ENCODE peak calls at places on chromosome 19, in ten cellular contexts. Z is breast epithelium, W is esophagus muscularis mucosa, H is K562, V is stomach, N is GM12878, C is endothelial cell of umbilical vein, G is upper lobe of left lung, B is transverse colon, J is SK-N-SH. D is an unnamed sample.

GRCh38 chr19:13428352-13428751 is 77.9 kb downstream of the CACNA1A start:
- DNase-seq in H (peak; percentile 32), W (no peak), N (no peak), G (no peak), V (no peak), Z (no peak), J (peak; percentile 19), C (peak; percentile 15), B (no peak), D (no peak)

GRCh38 chr19:3065675-3066357 is 3.5 kb upstream of the TLE5 start:
- DNase-seq in C (no peak), W (no peak), V (peak; percentile 57), N (peak; percentile 73), B (peak; percentile 79), Z (no peak), J (peak; percentile 13), G (no peak), H (no peak), D (no peak)

GRCh38 chr19:5484398-5485285 is 29.4 kb downstream of the ZNRF4 start:
- DNase-seq in W (no peak), C (no peak), H (no peak), G (no peak), B (no peak), Z (no peak), J (peak; percentile 43), V (peak; percentile 29), N (no peak), D (no peak)

GRCh38 chr19:52584686-52585085 is 14.6 kb downstream of the ZNF701 start:
- DNase-seq in C (no peak), J (no peak), N (no peak), Z (no peak), B (no peak), G (no peak), H (no peak), W (no peak), V (no peak), D (no peak)

GRCh38 chr19:5026706-5027273 is 57.9 kb downstream of the KDM4B start:
- DNase-seq in Z (no peak), V (no peak), N (no peak), B (no peak), W (no peak), G (no peak), C (peak; percentile 37), J (no peak), H (no peak), D (no peak)

GRCh38 chr19:46607441-46607841 is 6.3 kb downstream of the CALM3 start:
- DNase-seq in B (peak; percentile 6), J (peak; percentile 6), N (no peak), H (no peak), G (no peak), C (no peak), Z (peak; percentile 22), W (no peak), V (no peak), D (no peak)

GRCh38 chr19:10552596-10553053 is 8.9 kb downstream of the ATG4D start:
- DNase-seq in J (peak; percentile 75), W (no peak), Z (no peak), N (no peak), C (no peak), H (peak; percentile 88), B (no peak), G (no peak), V (no peak), D (no peak)

GRCh38 chr19:6362351-6362801 is 1.0 kb downstream of the CLPP start:
- DNase-seq in B (no peak), J (no peak), H (no peak), G (no peak), N (no peak), W (no peak), C (no peak), Z (no peak), V (no peak), D (no peak)

DNA sequence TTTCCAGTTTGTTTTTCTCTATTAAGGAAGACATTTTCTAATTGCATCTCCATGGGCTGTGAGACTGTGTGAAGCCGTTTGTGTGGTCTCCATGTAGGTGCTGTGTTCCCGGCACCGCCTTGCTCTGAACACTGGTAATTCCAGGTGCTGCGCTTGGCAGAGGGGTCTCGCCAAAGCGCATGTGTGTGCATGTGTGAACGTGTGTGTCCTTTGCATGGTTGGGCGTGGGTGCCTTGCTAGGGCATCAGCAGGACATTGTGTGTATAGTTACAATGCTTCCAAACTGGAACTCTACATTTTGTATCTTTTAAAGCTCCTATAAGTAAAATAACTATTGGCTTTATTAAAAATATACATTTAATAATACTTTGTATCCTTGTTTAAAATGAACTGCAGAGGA is 9.8 kb upstream of the GPI start:
- DNase-seq in H (no peak), J (no peak), G (no peak), V (no peak), B (no peak), W (no peak), Z (no peak), C (no peak), N (no peak), D (no peak)
- TF ChIP-seq POLR2AphosphoS5 in H (no peak), J (no peak), G (no peak), V (no peak), B (no peak), W (no peak), Z (no peak), C (no peak), N (no peak), D (no peak)

GRCh38 chr19:35510626-35510964 is 2.9 kb downstream of the DMKN start:
- DNase-seq in B (no peak), J (no peak), H (no peak), W (no peak), C (no peak), Z (no peak), V (no peak), G (no peak), N (no peak), D (no peak)

GRCh38 chr19:35508129-35508528 is 5.3 kb downstream of the DMKN start:
- DNase-seq in W (no peak), B (no peak), C (no peak), Z (no peak), N (no peak), G (no peak), J (no peak), H (no peak), V (no peak), D (no peak)

GRCh38 chr19:35507561-35507960 is 5.9 kb downstream of the DMKN start:
- DNase-seq in V (no peak), H (no peak), J (no peak), Z (no peak), N (no peak), G (no peak), C (no peak), B (no peak), W (no peak), D (no peak)

GRCh38 chr19:35509861-35510625 is 3.4 kb downstream of the DMKN start:
- DNase-seq in G (peak; percentile 92), J (peak; percentile 90), V (peak; percentile 90), W (no peak), Z (peak; percentile 78), B (peak; percentile 86), H (peak; percentile 87), C (peak; percentile 30), N (no peak), D (no peak)

GRCh38 chr19:35509018-35509652 is 4.3 kb downstream of the DMKN start:
- DNase-seq in N (peak; percentile 40), J (no peak), W (no peak), V (peak; percentile 71), H (peak; percentile 37), C (no peak), G (peak; percentile 89), Z (no peak), B (peak; percentile 71), D (no peak)
- H3K27me3 ChIP-seq in N (no peaks in the 10 kb centered on the region), J (peaks cover 95% of the 10 kb centered on the region), W (peaks cover 84% of the 10 kb centered on the region), V (peaks cover 67% of the 10 kb centered on the region), H (peaks cover 66% of the 10 kb centered on the region), C (peaks cover 35% of the 10 kb centered on the region), G (no peaks in the 10 kb centered on the region), Z (no peaks in the 10 kb centered on the region), B (peaks cover 60% of the 10 kb centered on the region), D (no peaks in the 10 kb centered on the region)

DNA sequence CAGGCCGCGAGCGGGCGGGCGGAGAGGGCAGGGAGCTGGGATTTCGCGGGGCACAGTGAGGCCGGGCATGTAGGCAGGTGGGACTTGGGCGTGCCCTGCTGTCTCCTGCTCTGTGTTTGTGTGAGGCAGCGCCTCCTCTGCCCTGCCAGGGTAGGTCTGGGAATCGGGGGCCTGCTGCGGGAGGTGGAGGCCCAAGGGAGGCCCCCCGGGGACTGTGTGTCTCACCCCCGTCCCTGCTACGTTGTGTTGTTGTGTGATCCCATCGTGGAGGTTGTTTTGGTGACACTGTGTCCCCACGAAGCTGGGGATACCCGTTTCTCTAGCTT is 957 bp downstream of the FXYD1 start:
- DNase-seq in N (no peak), V (no peak), B (no peak), C (no peak), W (no peak), Z (no peak), J (no peak), H (no peak), G (no peak), D (no peak)
- H3K27ac ChIP-seq in N (no peak overlapping the region), V (peak overlapping the region; percentile 86), B (peak overlapping the region; percentile 72), C (no peak overlapping the region), W (peak overlapping the region; percentile 83), Z (peak overlapping the region; percentile 97), J (no peak overlapping the region), H (no peak overlapping the region), G (peak overlapping the region; percentile 64), D (peak overlapping the region; percentile 96)

GRCh38 chr19:18476507-18477041 is 38.6 kb upstream of the ISYNA1 start:
- DNase-seq in B (no peak), C (no peak), V (no peak), Z (no peak), G (no peak), J (no peak), N (no peak), W (no peak), H (no peak), D (no peak)

GRCh38 chr19:18479964-18480723 is 41.7 kb downstream of the ELL start:
- DNase-seq in W (peak; percentile 98), B (peak; percentile 68), C (peak; percentile 33), G (peak; percentile 85), J (no peak), V (peak; percentile 49), N (no peak), Z (no peak), H (no peak), D (no peak)

GRCh38 chr19:18477042-18477760 is 39.3 kb upstream of the ISYNA1 start:
- DNase-seq in V (no peak), Z (no peak), G (no peak), H (peak; percentile 44), W (no peak), N (no peak), B (no peak), C (no peak), J (no peak), D (no peak)

GRCh38 chr19:18477974-18478373 is 40.0 kb upstream of the ISYNA1 start:
- DNase-seq in N (no peak), V (no peak), W (no peak), Z (no peak), G (no peak), J (no peak), B (no peak), H (no peak), C (no peak), D (no peak)

DNA sequence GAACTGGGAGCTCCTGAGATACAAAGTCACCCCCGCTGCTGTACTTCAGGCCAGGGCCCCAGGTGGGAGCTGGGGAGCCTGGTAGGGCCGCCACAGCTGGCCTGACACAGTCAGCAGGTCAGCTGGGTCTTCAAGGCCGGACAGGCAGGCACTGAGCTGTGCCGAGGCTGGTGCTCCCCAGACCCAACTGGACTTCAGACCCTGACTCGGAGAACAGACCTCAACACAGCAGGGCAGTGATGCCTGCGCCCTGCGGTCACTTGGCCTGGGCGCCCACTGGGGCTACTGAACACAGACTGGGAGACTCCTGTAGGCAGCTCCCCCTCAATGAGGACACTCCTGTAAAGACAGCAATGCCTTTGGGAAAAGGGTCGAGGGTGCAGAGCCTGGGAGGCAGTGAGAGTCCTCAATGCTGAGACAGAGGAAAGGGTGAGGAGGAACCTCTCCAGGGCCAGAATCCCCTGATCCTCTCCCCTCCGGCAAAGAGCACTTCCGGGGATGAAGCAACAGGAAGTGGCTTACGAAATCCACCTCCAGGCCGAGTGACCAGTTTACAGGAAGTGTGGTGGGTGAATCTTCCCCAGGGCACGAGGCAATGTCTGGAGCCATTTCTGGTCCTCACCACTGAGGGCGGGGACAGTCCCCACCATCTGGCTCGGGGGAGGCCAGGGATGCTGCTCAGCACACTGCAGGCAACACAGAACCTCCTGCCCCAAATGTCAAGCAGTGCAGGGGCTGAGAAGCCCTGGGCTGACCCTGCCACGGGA is 40.8 kb upstream of the ISYNA1 start:
- DNase-seq in N (peak; percentile 51), W (peak; percentile 96), Z (no peak), V (peak; percentile 70), H (peak; percentile 69), C (no peak), B (peak; percentile 76), J (peak; percentile 70), G (peak; percentile 92), D (no peak)
- TF ChIP-seq POLR2AphosphoS5 in N (no peak), W (peak; percentile 84), Z (peak; percentile 100), V (peak; percentile 80), H (no peak), C (no peak), B (peak; percentile 73), J (no peak), G (peak; percentile 98), D (peak; percentile 55)